ENCODE peak calls at places on chromosomes 4 and X, in seven cellular contexts. S is ureter; E is NCI-H1105 treated with DMSO at 0.1 percent for 48 hours; V is epithelial cell of prostate; Y is stimulated activated CD8-positive, alpha-beta memory T cell treated with anti-CD3 and anti-CD28 coated beads, Interleukin-12 subunit alpha, Interleukin-12 subunit beta, amount 100 ng/mL, for 4 hours; A is A549; K is pons. M is an unnamed sample.

GRCh38 chrX:12673487-12673886 is 117.7 kb upstream of the PRPS2 start:
- DNase-seq in Y (no peak), E (no peak), S (no peak), K (no peak), A (no peak), V (no peak), M (no peak)

GRCh38 chrX:19515615-19516105 is 352 bp upstream of the MAP3K15 start:
- DNase-seq in S (no peak), Y (no peak), A (peak; percentile 14), K (no peak), V (no peak), E (no peak), M (no peak)

GRCh38 chr4:30870513-30870912 is 150.3 kb downstream of the PCDH7 start:
- DNase-seq in K (no peak), Y (no peak), V (peak; percentile 31), S (no peak), A (no peak), E (no peak), M (peak; percentile 13)

GRCh38 chr4:64756016-64756415 is 346.8 kb upstream of the TECRL start:
- DNase-seq in Y (no peak), S (no peak), E (no peak), A (no peak), V (peak; percentile 49), K (no peak), M (peak; percentile 50)

GRCh38 chr4:121304843-121305348 is 75.9 kb downstream of the QRFPR start:
- DNase-seq in K (no peak), S (no peak), E (no peak), Y (no peak), V (no peak), A (no peak), M (no peak)

GRCh38 chrX:121062289-121062688 is 14.9 kb downstream of the GLUD2 start:
- DNase-seq in E (no peak), S (no peak), K (no peak), A (no peak), Y (no peak), V (no peak), M (no peak)

GRCh38 chrX:68146054-68146453 is 287.2 kb downstream of the OPHN1 start:
- DNase-seq in K (peak; percentile 56), V (no peak), Y (no peak), E (peak; percentile 0), S (no peak), A (peak; percentile 1), M (no peak)

GRCh38 chr4:100098681-100099080 is 91.6 kb downstream of the DDIT4L start:
- DNase-seq in Y (no peak), K (no peak), A (no peak), S (no peak), E (no peak), V (no peak), M (no peak)

GRCh38 chrX:118755633-118756032 is 28.2 kb downstream of the IL13RA1 start:
- DNase-seq in K (no peak), A (no peak), S (no peak), V (no peak), Y (no peak), E (no peak), M (no peak)

GRCh38 chr4:13698296-13698695 is 70.8 kb upstream of the BOD1L1 start:
- DNase-seq in S (no peak), Y (no peak), E (no peak), A (no peak), V (no peak), K (no peak), M (peak; percentile 52)

GRCh38 chrX:13652256-13653021 is 502 bp upstream of the TCEANC start:
- DNase-seq in S (no peak), A (peak; percentile 14), K (peak; percentile 88), E (no peak), V (no peak), Y (no peak), M (no peak)

GRCh38 chrX:150530821-150531220 is 37.6 kb upstream of the MTM1 start:
- DNase-seq in V (no peak), A (no peak), E (no peak), Y (no peak), S (no peak), K (no peak), M (no peak)

GRCh38 chr4:140065393-140065792 is 88.6 kb downstream of the MAML3 start:
- DNase-seq in K (no peak), V (no peak), Y (no peak), A (no peak), S (no peak), E (no peak), M (no peak)

GRCh38 chr4:5758741-5759140 is 47.7 kb downstream of the EVC start:
- DNase-seq in Y (no peak), S (no peak), E (no peak), K (no peak), A (peak; percentile 69), V (peak; percentile 95), M (peak; percentile 100)

GRCh38 chrX:79413009-79413408 is 45.9 kb upstream of the ITM2A start:
- DNase-seq in K (peak; percentile 39), A (no peak), Y (no peak), V (no peak), E (peak; percentile 15), S (no peak), M (no peak)

GRCh38 chr4:48635310-48635709 is 144.8 kb downstream of the FRYL start:
- DNase-seq in V (no peak), Y (no peak), S (no peak), E (no peak), A (no peak), K (peak; percentile 61), M (peak; percentile 58)

GRCh38 chr4:122163301-122163700 is 11.2 kb downstream of the BLTP1 start:
- DNase-seq in V (no peak), K (no peak), Y (no peak), A (no peak), E (peak; percentile 6), S (no peak), M (no peak)

GRCh38 chr4:56787380-56787779 is 34.1 kb downstream of the SPINK2 start:
- DNase-seq in K (no peak), Y (no peak), E (no peak), V (no peak), A (no peak), S (no peak), M (no peak)

GRCh38 chrX:2697741-2698294 is 6.7 kb downstream of the CD99 start:
- DNase-seq in Y (no peak), S (no peak), K (no peak), E (no peak), A (no peak), V (no peak), M (no peak)

GRCh38 chr4:30828290-30828926 is 108.2 kb downstream of the PCDH7 start:
- DNase-seq in E (no peak), S (no peak), Y (no peak), A (no peak), V (no peak), K (no peak), M (peak; percentile 30)

GRCh38 chr4:158002203-158002602 is 170.6 kb downstream of the GASK1B start:
- DNase-seq in K (no peak), E (no peak), S (no peak), Y (no peak), A (no peak), V (no peak), M (no peak)

GRCh38 chr4:119300072-119300387 is 21.9 kb downstream of the FABP2 start:
- DNase-seq in S (peak; percentile 62), K (peak; percentile 60), V (no peak), A (peak; percentile 10), Y (peak; percentile 8), E (no peak), M (no peak)

GRCh38 chr4:1011022-1011694 is at the start of gene FGFRL1:
- DNase-seq in E (no peak), V (peak; percentile 34), Y (peak; percentile 81), K (no peak), S (peak; percentile 93), A (peak; percentile 69), M (peak; percentile 33)

GRCh38 chrX:16185725-16186136 is 18.4 kb downstream of the MAGEB17 start:
- DNase-seq in S (no peak), K (no peak), A (peak; percentile 38), E (peak; percentile 46), V (no peak), Y (no peak), M (peak; percentile 62)

M was measured in foreskin keratinocyte.